ENCODE peak calls at places on chromosome 15, in ten cellular contexts. One of them, this sample, is unnamed.

GRCh38 chr15:63052961-63053698 is 10.6 kb downstream of the TPM1 start:
- DNase-seq in HAP-1: peak
- DNase-seq in activated CD8-positive, alpha-beta memory T cell treated with anti-CD3 and anti-CD28 coated beads, Interleukin-2, amount 50 U/mL, for 48 hours: no peak
- DNase-seq in right lobe of liver: no peak
- DNase-seq in mucosa of descending colon: no peak
- DNase-seq in neural crest cell: no peak
- DNase-seq in putamen: no peak
- DNase-seq in NCI-H2029 treated with DMSO at 0.1 percent for 48 hours: no peak
- DNase-seq in AG09319: no peak
- DNase-seq in NCI-H1417: no peak
- DNase-seq in this sample: no peak

GRCh38 chr15:76346666-76347506 is 10.3 kb downstream of the ISL2 start:
- DNase-seq in HAP-1: no peak
- DNase-seq in activated CD8-positive, alpha-beta memory T cell treated with anti-CD3 and anti-CD28 coated beads, Interleukin-2, amount 50 U/mL, for 48 hours: no peak
- DNase-seq in right lobe of liver: no peak
- DNase-seq in mucosa of descending colon: peak
- DNase-seq in neural crest cell: peak
- DNase-seq in putamen: no peak
- DNase-seq in NCI-H2029 treated with DMSO at 0.1 percent for 48 hours: no peak
- DNase-seq in AG09319: no peak
- DNase-seq in NCI-H1417: no peak
- DNase-seq in this sample: no peak

GRCh38 chr15:30940359-30940758 is 36.6 kb downstream of the FAN1 start:
- DNase-seq in HAP-1: no peak
- DNase-seq in activated CD8-positive, alpha-beta memory T cell treated with anti-CD3 and anti-CD28 coated beads, Interleukin-2, amount 50 U/mL, for 48 hours: no peak
- DNase-seq in right lobe of liver: peak
- DNase-seq in mucosa of descending colon: no peak
- DNase-seq in neural crest cell: no peak
- DNase-seq in putamen: no peak
- DNase-seq in NCI-H2029 treated with DMSO at 0.1 percent for 48 hours: no peak
- DNase-seq in AG09319: no peak
- DNase-seq in NCI-H1417: no peak
- DNase-seq in this sample: no peak

GRCh38 chr15:65805019-65805738 is 13.1 kb upstream of the DENND4A start:
- DNase-seq in HAP-1: no peak
- DNase-seq in activated CD8-positive, alpha-beta memory T cell treated with anti-CD3 and anti-CD28 coated beads, Interleukin-2, amount 50 U/mL, for 48 hours: no peak
- DNase-seq in right lobe of liver: no peak
- DNase-seq in mucosa of descending colon: no peak
- DNase-seq in neural crest cell: no peak
- DNase-seq in putamen: no peak
- DNase-seq in NCI-H2029 treated with DMSO at 0.1 percent for 48 hours: no peak
- DNase-seq in AG09319: no peak
- DNase-seq in NCI-H1417: no peak
- DNase-seq in this sample: no peak

GRCh38 chr15:82804575-82804949 is 1.3 kb downstream of the FSD2 start:
- DNase-seq in HAP-1: no peak
- DNase-seq in activated CD8-positive, alpha-beta memory T cell treated with anti-CD3 and anti-CD28 coated beads, Interleukin-2, amount 50 U/mL, for 48 hours: no peak
- DNase-seq in right lobe of liver: no peak
- DNase-seq in mucosa of descending colon: no peak
- DNase-seq in neural crest cell: no peak
- DNase-seq in putamen: no peak
- DNase-seq in NCI-H2029 treated with DMSO at 0.1 percent for 48 hours: no peak
- DNase-seq in AG09319: no peak
- DNase-seq in NCI-H1417: no peak
- DNase-seq in this sample: no peak

GRCh38 chr15:49223536-49224274 is 53.7 kb downstream of the GALK2 start:
- DNase-seq in HAP-1: peak
- DNase-seq in activated CD8-positive, alpha-beta memory T cell treated with anti-CD3 and anti-CD28 coated beads, Interleukin-2, amount 50 U/mL, for 48 hours: no peak
- DNase-seq in right lobe of liver: no peak
- DNase-seq in mucosa of descending colon: no peak
- DNase-seq in neural crest cell: no peak
- DNase-seq in putamen: no peak
- DNase-seq in NCI-H2029 treated with DMSO at 0.1 percent for 48 hours: no peak
- DNase-seq in AG09319: no peak
- DNase-seq in NCI-H1417: no peak
- DNase-seq in this sample: no peak

GRCh38 chr15:97174886-97175540 is 785.5 kb upstream of the ARRDC4 start:
- DNase-seq in HAP-1: no peak
- DNase-seq in activated CD8-positive, alpha-beta memory T cell treated with anti-CD3 and anti-CD28 coated beads, Interleukin-2, amount 50 U/mL, for 48 hours: no peak
- DNase-seq in right lobe of liver: no peak
- DNase-seq in mucosa of descending colon: no peak
- DNase-seq in neural crest cell: no peak
- DNase-seq in putamen: no peak
- DNase-seq in NCI-H2029 treated with DMSO at 0.1 percent for 48 hours: no peak
- DNase-seq in AG09319: no peak
- DNase-seq in NCI-H1417: no peak
- DNase-seq in this sample: no peak

GRCh38 chr15:35151381-35151780 is 66.3 kb upstream of the NANOGP8 start:
- DNase-seq in HAP-1: no peak
- DNase-seq in activated CD8-positive, alpha-beta memory T cell treated with anti-CD3 and anti-CD28 coated beads, Interleukin-2, amount 50 U/mL, for 48 hours: no peak
- DNase-seq in right lobe of liver: no peak
- DNase-seq in mucosa of descending colon: no peak
- DNase-seq in neural crest cell: no peak
- DNase-seq in putamen: no peak
- DNase-seq in NCI-H2029 treated with DMSO at 0.1 percent for 48 hours: no peak
- DNase-seq in AG09319: no peak
- DNase-seq in NCI-H1417: no peak
- DNase-seq in this sample: no peak

GRCh38 chr15:77042955-77043920 is 27.7 kb downstream of the TSPAN3 start:
- DNase-seq in HAP-1: no peak
- DNase-seq in activated CD8-positive, alpha-beta memory T cell treated with anti-CD3 and anti-CD28 coated beads, Interleukin-2, amount 50 U/mL, for 48 hours: no peak
- DNase-seq in right lobe of liver: no peak
- DNase-seq in mucosa of descending colon: no peak
- DNase-seq in neural crest cell: no peak
- DNase-seq in putamen: no peak
- DNase-seq in NCI-H2029 treated with DMSO at 0.1 percent for 48 hours: no peak
- DNase-seq in AG09319: no peak
- DNase-seq in NCI-H1417: no peak
- DNase-seq in this sample: no peak

GRCh38 chr15:35693887-35694286 is 147.9 kb upstream of the DPH6 start:
- DNase-seq in HAP-1: no peak
- DNase-seq in activated CD8-positive, alpha-beta memory T cell treated with anti-CD3 and anti-CD28 coated beads, Interleukin-2, amount 50 U/mL, for 48 hours: no peak
- DNase-seq in right lobe of liver: no peak
- DNase-seq in mucosa of descending colon: no peak
- DNase-seq in neural crest cell: no peak
- DNase-seq in putamen: no peak
- DNase-seq in NCI-H2029 treated with DMSO at 0.1 percent for 48 hours: no peak
- DNase-seq in AG09319: no peak
- DNase-seq in NCI-H1417: no peak
- DNase-seq in this sample: no peak

GRCh38 chr15:45225506-45226273 is 26.3 kb upstream of the SLC28A2 start:
- DNase-seq in HAP-1: no peak
- DNase-seq in activated CD8-positive, alpha-beta memory T cell treated with anti-CD3 and anti-CD28 coated beads, Interleukin-2, amount 50 U/mL, for 48 hours: no peak
- DNase-seq in right lobe of liver: no peak
- DNase-seq in mucosa of descending colon: no peak
- DNase-seq in neural crest cell: no peak
- DNase-seq in putamen: no peak
- DNase-seq in NCI-H2029 treated with DMSO at 0.1 percent for 48 hours: no peak
- DNase-seq in AG09319: no peak
- DNase-seq in NCI-H1417: no peak
- DNase-seq in this sample: no peak

GRCh38 chr15:45199136-45199810 is 11.5 kb upstream of the SHF start:
- DNase-seq in HAP-1: peak
- DNase-seq in activated CD8-positive, alpha-beta memory T cell treated with anti-CD3 and anti-CD28 coated beads, Interleukin-2, amount 50 U/mL, for 48 hours: peak
- DNase-seq in right lobe of liver: no peak
- DNase-seq in mucosa of descending colon: peak
- DNase-seq in neural crest cell: peak
- DNase-seq in putamen: peak
- DNase-seq in NCI-H2029 treated with DMSO at 0.1 percent for 48 hours: peak
- DNase-seq in AG09319: no peak
- DNase-seq in NCI-H1417: no peak
- DNase-seq in this sample: peak

GRCh38 chr15:31552482-31553099 is 226.0 kb downstream of the KLF13 start:
- DNase-seq in HAP-1: no peak
- DNase-seq in activated CD8-positive, alpha-beta memory T cell treated with anti-CD3 and anti-CD28 coated beads, Interleukin-2, amount 50 U/mL, for 48 hours: no peak
- DNase-seq in right lobe of liver: no peak
- DNase-seq in mucosa of descending colon: no peak
- DNase-seq in neural crest cell: no peak
- DNase-seq in putamen: no peak
- DNase-seq in NCI-H2029 treated with DMSO at 0.1 percent for 48 hours: no peak
- DNase-seq in AG09319: no peak
- DNase-seq in NCI-H1417: no peak
- DNase-seq in this sample: no peak

GRCh38 chr15:101497017-101497416 is 7.5 kb upstream of the PCSK6 start:
- DNase-seq in HAP-1: no peak
- DNase-seq in activated CD8-positive, alpha-beta memory T cell treated with anti-CD3 and anti-CD28 coated beads, Interleukin-2, amount 50 U/mL, for 48 hours: no peak
- DNase-seq in right lobe of liver: no peak
- DNase-seq in mucosa of descending colon: peak
- DNase-seq in neural crest cell: no peak
- DNase-seq in putamen: no peak
- DNase-seq in NCI-H2029 treated with DMSO at 0.1 percent for 48 hours: no peak
- DNase-seq in AG09319: no peak
- DNase-seq in NCI-H1417: no peak
- DNase-seq in this sample: no peak

GRCh38 chr15:25883860-25884259 is 20.7 kb upstream of the ATP10A start:
- DNase-seq in HAP-1: no peak
- DNase-seq in activated CD8-positive, alpha-beta memory T cell treated with anti-CD3 and anti-CD28 coated beads, Interleukin-2, amount 50 U/mL, for 48 hours: no peak
- DNase-seq in right lobe of liver: no peak
- DNase-seq in mucosa of descending colon: no peak
- DNase-seq in neural crest cell: no peak
- DNase-seq in putamen: no peak
- DNase-seq in NCI-H2029 treated with DMSO at 0.1 percent for 48 hours: no peak
- DNase-seq in AG09319: peak
- DNase-seq in NCI-H1417: no peak
- DNase-seq in this sample: no peak

GRCh38 chr15:84791763-84792162 is 25.4 kb upstream of the ALPK3 start:
- DNase-seq in HAP-1: no peak
- DNase-seq in activated CD8-positive, alpha-beta memory T cell treated with anti-CD3 and anti-CD28 coated beads, Interleukin-2, amount 50 U/mL, for 48 hours: no peak
- DNase-seq in right lobe of liver: no peak
- DNase-seq in mucosa of descending colon: no peak
- DNase-seq in neural crest cell: no peak
- DNase-seq in putamen: no peak
- DNase-seq in NCI-H2029 treated with DMSO at 0.1 percent for 48 hours: no peak
- DNase-seq in AG09319: no peak
- DNase-seq in NCI-H1417: no peak
- DNase-seq in this sample: no peak

GRCh38 chr15:59199775-59200465 is 6.7 kb upstream of the LDHAL6B start:
- DNase-seq in HAP-1: no peak
- DNase-seq in activated CD8-positive, alpha-beta memory T cell treated with anti-CD3 and anti-CD28 coated beads, Interleukin-2, amount 50 U/mL, for 48 hours: no peak
- DNase-seq in right lobe of liver: no peak
- DNase-seq in mucosa of descending colon: no peak
- DNase-seq in neural crest cell: no peak
- DNase-seq in putamen: no peak
- DNase-seq in NCI-H2029 treated with DMSO at 0.1 percent for 48 hours: no peak
- DNase-seq in AG09319: no peak
- DNase-seq in NCI-H1417: no peak
- DNase-seq in this sample: no peak

GRCh38 chr15:55954862-55955605 is 38.4 kb downstream of the NEDD4 start:
- DNase-seq in HAP-1: no peak
- DNase-seq in activated CD8-positive, alpha-beta memory T cell treated with anti-CD3 and anti-CD28 coated beads, Interleukin-2, amount 50 U/mL, for 48 hours: no peak
- DNase-seq in right lobe of liver: no peak
- DNase-seq in mucosa of descending colon: no peak
- DNase-seq in neural crest cell: no peak
- DNase-seq in putamen: no peak
- DNase-seq in NCI-H2029 treated with DMSO at 0.1 percent for 48 hours: no peak
- DNase-seq in AG09319: no peak
- DNase-seq in NCI-H1417: no peak
- DNase-seq in this sample: no peak

GRCh38 chr15:57382222-57382621 is 5.9 kb downstream of the CGNL1 start:
- DNase-seq in HAP-1: peak
- DNase-seq in activated CD8-positive, alpha-beta memory T cell treated with anti-CD3 and anti-CD28 coated beads, Interleukin-2, amount 50 U/mL, for 48 hours: no peak
- DNase-seq in right lobe of liver: no peak
- DNase-seq in mucosa of descending colon: no peak
- DNase-seq in neural crest cell: no peak
- DNase-seq in putamen: no peak
- DNase-seq in NCI-H2029 treated with DMSO at 0.1 percent for 48 hours: peak
- DNase-seq in AG09319: no peak
- DNase-seq in NCI-H1417: no peak
- DNase-seq in this sample: no peak

GRCh38 chr15:87577336-87577735 is 679.2 kb downstream of the NTRK3 start:
- DNase-seq in HAP-1: no peak
- DNase-seq in activated CD8-positive, alpha-beta memory T cell treated with anti-CD3 and anti-CD28 coated beads, Interleukin-2, amount 50 U/mL, for 48 hours: no peak
- DNase-seq in right lobe of liver: no peak
- DNase-seq in mucosa of descending colon: no peak
- DNase-seq in neural crest cell: no peak
- DNase-seq in putamen: no peak
- DNase-seq in NCI-H2029 treated with DMSO at 0.1 percent for 48 hours: no peak
- DNase-seq in AG09319: no peak
- DNase-seq in NCI-H1417: no peak
- DNase-seq in this sample: no peak

GRCh38 chr15:89472785-89473256 is 23.6 kb downstream of the RHCG start:
- DNase-seq in HAP-1: peak
- DNase-seq in activated CD8-positive, alpha-beta memory T cell treated with anti-CD3 and anti-CD28 coated beads, Interleukin-2, amount 50 U/mL, for 48 hours: peak
- DNase-seq in right lobe of liver: peak
- DNase-seq in mucosa of descending colon: peak
- DNase-seq in neural crest cell: peak
- DNase-seq in putamen: no peak
- DNase-seq in NCI-H2029 treated with DMSO at 0.1 percent for 48 hours: no peak
- DNase-seq in AG09319: peak
- DNase-seq in NCI-H1417: peak
- DNase-seq in this sample: peak

GRCh38 chr15:94259121-94259776 is 27.9 kb downstream of the MCTP2 start:
- DNase-seq in HAP-1: no peak
- DNase-seq in activated CD8-positive, alpha-beta memory T cell treated with anti-CD3 and anti-CD28 coated beads, Interleukin-2, amount 50 U/mL, for 48 hours: no peak
- DNase-seq in right lobe of liver: no peak
- DNase-seq in mucosa of descending colon: no peak
- DNase-seq in neural crest cell: no peak
- DNase-seq in putamen: no peak
- DNase-seq in NCI-H2029 treated with DMSO at 0.1 percent for 48 hours: no peak
- DNase-seq in AG09319: no peak
- DNase-seq in NCI-H1417: no peak
- DNase-seq in this sample: no peak

GRCh38 chr15:61989698-61990097 is 70.5 kb downstream of the VPS13C start:
- DNase-seq in HAP-1: no peak
- DNase-seq in activated CD8-positive, alpha-beta memory T cell treated with anti-CD3 and anti-CD28 coated beads, Interleukin-2, amount 50 U/mL, for 48 hours: no peak
- DNase-seq in right lobe of liver: no peak
- DNase-seq in mucosa of descending colon: no peak
- DNase-seq in neural crest cell: no peak
- DNase-seq in putamen: no peak
- DNase-seq in NCI-H2029 treated with DMSO at 0.1 percent for 48 hours: no peak
- DNase-seq in AG09319: no peak
- DNase-seq in NCI-H1417: no peak
- DNase-seq in this sample: no peak

GRCh38 chr15:85088300-85088699 is 106.6 kb downstream of the PDE8A start:
- DNase-seq in HAP-1: no peak
- DNase-seq in activated CD8-positive, alpha-beta memory T cell treated with anti-CD3 and anti-CD28 coated beads, Interleukin-2, amount 50 U/mL, for 48 hours: no peak
- DNase-seq in right lobe of liver: no peak
- DNase-seq in mucosa of descending colon: no peak
- DNase-seq in neural crest cell: no peak
- DNase-seq in putamen: no peak
- DNase-seq in NCI-H2029 treated with DMSO at 0.1 percent for 48 hours: no peak
- DNase-seq in AG09319: no peak
- DNase-seq in NCI-H1417: no peak
- DNase-seq in this sample: no peak

GRCh38 chr15:85778107-85778776 is 16.5 kb downstream of the KLHL25 start:
- DNase-seq in HAP-1: no peak
- DNase-seq in activated CD8-positive, alpha-beta memory T cell treated with anti-CD3 and anti-CD28 coated beads, Interleukin-2, amount 50 U/mL, for 48 hours: no peak
- DNase-seq in right lobe of liver: no peak
- DNase-seq in mucosa of descending colon: no peak
- DNase-seq in neural crest cell: no peak
- DNase-seq in putamen: peak
- DNase-seq in NCI-H2029 treated with DMSO at 0.1 percent for 48 hours: no peak
- DNase-seq in AG09319: no peak
- DNase-seq in NCI-H1417: no peak
- DNase-seq in this sample: no peak

This sample was measured in neuronal stem cell.